ENCODE peak calls at places on chromosomes 7 and 10, in six cellular contexts. One of them, this sample, is unnamed.
A peak's percentile ranks its signal among the peaks of the same experiment; 100 is the strongest.

GRCh38 chr10:48494611-48495010 is 110.3 kb downstream of the ARHGAP22 start:
- DNase-seq in fibroblast of lung: no peak
- DNase-seq in hepatocyte: no peak
- DNase-seq in CD8-positive, alpha-beta T cell: no peak
- DNase-seq in neural progenitor cell: no peak
- DNase-seq in Peyer's patch: peak; percentile 6
- DNase-seq in this sample: no peak

GRCh38 chr7:130897515-130898419 is 163.8 kb upstream of the KLF14 start:
- DNase-seq in fibroblast of lung: no peak
- DNase-seq in hepatocyte: no peak
- DNase-seq in CD8-positive, alpha-beta T cell: no peak
- DNase-seq in neural progenitor cell: no peak
- DNase-seq in Peyer's patch: peak; percentile 57
- DNase-seq in this sample: no peak

GRCh38 chr7:133529861-133530260 is 277.0 kb downstream of the EXOC4 start:
- DNase-seq in fibroblast of lung: no peak
- DNase-seq in hepatocyte: no peak
- DNase-seq in CD8-positive, alpha-beta T cell: no peak
- DNase-seq in neural progenitor cell: no peak
- DNase-seq in Peyer's patch: no peak
- DNase-seq in this sample: no peak

GRCh38 chr10:787933-788651 is 98.6 kb upstream of the DIP2C start:
- DNase-seq in fibroblast of lung: peak; percentile 76
- DNase-seq in hepatocyte: no peak
- DNase-seq in CD8-positive, alpha-beta T cell: no peak
- DNase-seq in neural progenitor cell: no peak
- DNase-seq in Peyer's patch: no peak
- DNase-seq in this sample: no peak

GRCh38 chr10:71899665-71900412 is 48.8 kb upstream of the PSAP start:
- DNase-seq in fibroblast of lung: no peak
- DNase-seq in hepatocyte: no peak
- DNase-seq in CD8-positive, alpha-beta T cell: no peak
- DNase-seq in neural progenitor cell: no peak
- DNase-seq in Peyer's patch: no peak
- DNase-seq in this sample: no peak

GRCh38 chr7:69166979-69167516 is 431.2 kb upstream of the AUTS2 start:
- DNase-seq in fibroblast of lung: no peak
- DNase-seq in hepatocyte: no peak
- DNase-seq in CD8-positive, alpha-beta T cell: no peak
- DNase-seq in neural progenitor cell: no peak
- DNase-seq in Peyer's patch: no peak
- DNase-seq in this sample: no peak

GRCh38 chr7:125555921-125556320 is 626.3 kb upstream of the POT1 start:
- DNase-seq in fibroblast of lung: no peak
- DNase-seq in hepatocyte: no peak
- DNase-seq in CD8-positive, alpha-beta T cell: no peak
- DNase-seq in neural progenitor cell: peak; percentile 15
- DNase-seq in Peyer's patch: no peak
- DNase-seq in this sample: no peak

GRCh38 chr7:51187941-51188340 is 128.7 kb downstream of the COBL start:
- DNase-seq in fibroblast of lung: no peak
- DNase-seq in hepatocyte: peak; percentile 59
- DNase-seq in CD8-positive, alpha-beta T cell: no peak
- DNase-seq in neural progenitor cell: peak; percentile 89
- DNase-seq in Peyer's patch: no peak
- DNase-seq in this sample: no peak

GRCh38 chr7:137804819-137805218 is 42.0 kb downstream of the DGKI start:
- DNase-seq in fibroblast of lung: no peak
- DNase-seq in hepatocyte: no peak
- DNase-seq in CD8-positive, alpha-beta T cell: no peak
- DNase-seq in neural progenitor cell: no peak
- DNase-seq in Peyer's patch: no peak
- DNase-seq in this sample: no peak

GRCh38 chr10:78948616-78949015 is 120.2 kb upstream of the ZMIZ1 start:
- DNase-seq in fibroblast of lung: peak; percentile 56
- DNase-seq in hepatocyte: no peak
- DNase-seq in CD8-positive, alpha-beta T cell: no peak
- DNase-seq in neural progenitor cell: no peak
- DNase-seq in Peyer's patch: no peak
- DNase-seq in this sample: no peak

GRCh38 chr7:30285067-30285530 is 702 bp downstream of the ZNRF2 start:
- DNase-seq in fibroblast of lung: peak; percentile 24
- DNase-seq in hepatocyte: peak; percentile 76
- DNase-seq in CD8-positive, alpha-beta T cell: peak; percentile 37
- DNase-seq in neural progenitor cell: peak; percentile 81
- DNase-seq in Peyer's patch: no peak
- DNase-seq in this sample: no peak

GRCh38 chr10:22999942-23000341 is 72.1 kb downstream of the ARMC3 start:
- DNase-seq in fibroblast of lung: no peak
- DNase-seq in hepatocyte: no peak
- DNase-seq in CD8-positive, alpha-beta T cell: no peak
- DNase-seq in neural progenitor cell: peak; percentile 16
- DNase-seq in Peyer's patch: no peak
- DNase-seq in this sample: no peak

GRCh38 chr7:90869335-90869734 is 273.2 kb downstream of the CDK14 start:
- DNase-seq in fibroblast of lung: no peak
- DNase-seq in hepatocyte: no peak
- DNase-seq in CD8-positive, alpha-beta T cell: no peak
- DNase-seq in neural progenitor cell: no peak
- DNase-seq in Peyer's patch: no peak
- DNase-seq in this sample: no peak

GRCh38 chr10:86167101-86167761 is 199.4 kb downstream of the GRID1 start:
- DNase-seq in fibroblast of lung: no peak
- DNase-seq in hepatocyte: no peak
- DNase-seq in CD8-positive, alpha-beta T cell: no peak
- DNase-seq in neural progenitor cell: no peak
- DNase-seq in Peyer's patch: no peak
- DNase-seq in this sample: no peak

GRCh38 chr10:59222788-59223187 is 46.3 kb downstream of the PHYHIPL start:
- DNase-seq in fibroblast of lung: no peak
- DNase-seq in hepatocyte: peak; percentile 7
- DNase-seq in CD8-positive, alpha-beta T cell: no peak
- DNase-seq in neural progenitor cell: no peak
- DNase-seq in Peyer's patch: no peak
- DNase-seq in this sample: no peak

GRCh38 chr10:132623996-132624846 is 86.6 kb downstream of the INPP5A start:
- DNase-seq in fibroblast of lung: no peak
- DNase-seq in hepatocyte: no peak
- DNase-seq in CD8-positive, alpha-beta T cell: no peak
- DNase-seq in neural progenitor cell: no peak
- DNase-seq in Peyer's patch: no peak
- DNase-seq in this sample: no peak

GRCh38 chr7:12422449-12423320 is 19.0 kb upstream of the VWDE start:
- DNase-seq in fibroblast of lung: peak; percentile 49
- DNase-seq in hepatocyte: no peak
- DNase-seq in CD8-positive, alpha-beta T cell: no peak
- DNase-seq in neural progenitor cell: no peak
- DNase-seq in Peyer's patch: no peak
- DNase-seq in this sample: no peak

GRCh38 chr7:7761974-7762769 is 43.8 kb upstream of the RPA3 start:
- DNase-seq in fibroblast of lung: peak; percentile 59
- DNase-seq in hepatocyte: peak; percentile 49
- DNase-seq in CD8-positive, alpha-beta T cell: no peak
- DNase-seq in neural progenitor cell: no peak
- DNase-seq in Peyer's patch: no peak
- DNase-seq in this sample: no peak

GRCh38 chr10:110376021-110376773 is 71.5 kb upstream of the SMNDC1 start:
- DNase-seq in fibroblast of lung: no peak
- DNase-seq in hepatocyte: no peak
- DNase-seq in CD8-positive, alpha-beta T cell: no peak
- DNase-seq in neural progenitor cell: no peak
- DNase-seq in Peyer's patch: no peak
- DNase-seq in this sample: no peak

GRCh38 chr7:98826811-98827231 is 43.0 kb downstream of the TMEM130 start:
- DNase-seq in fibroblast of lung: peak; percentile 8
- DNase-seq in hepatocyte: no peak
- DNase-seq in CD8-positive, alpha-beta T cell: no peak
- DNase-seq in neural progenitor cell: no peak
- DNase-seq in Peyer's patch: no peak
- DNase-seq in this sample: peak; percentile 59

GRCh38 chr10:116848912-116849270 is 408 bp upstream of the ENO4 start:
- DNase-seq in fibroblast of lung: no peak
- DNase-seq in hepatocyte: no peak
- DNase-seq in CD8-positive, alpha-beta T cell: no peak
- DNase-seq in neural progenitor cell: no peak
- DNase-seq in Peyer's patch: no peak
- DNase-seq in this sample: no peak

GRCh38 chr7:93442478-93443224 is 131.9 kb downstream of the CALCR start:
- DNase-seq in fibroblast of lung: peak; percentile 17
- DNase-seq in hepatocyte: peak; percentile 55
- DNase-seq in CD8-positive, alpha-beta T cell: peak; percentile 16
- DNase-seq in neural progenitor cell: peak; percentile 61
- DNase-seq in Peyer's patch: no peak
- DNase-seq in this sample: no peak

GRCh38 chr10:80996615-80997193 is 459.0 kb downstream of the SH2D4B start:
- DNase-seq in fibroblast of lung: no peak
- DNase-seq in hepatocyte: no peak
- DNase-seq in CD8-positive, alpha-beta T cell: no peak
- DNase-seq in neural progenitor cell: no peak
- DNase-seq in Peyer's patch: no peak
- DNase-seq in this sample: no peak

GRCh38 chr7:122301858-122302745 is 2.4 kb downstream of the FEZF1 start:
- DNase-seq in fibroblast of lung: no peak
- DNase-seq in hepatocyte: peak; percentile 17
- DNase-seq in CD8-positive, alpha-beta T cell: no peak
- DNase-seq in neural progenitor cell: peak; percentile 68
- DNase-seq in Peyer's patch: no peak
- DNase-seq in this sample: no peak

GRCh38 chr10:109022417-109023049 is 900.8 kb downstream of the XPNPEP1 start:
- DNase-seq in fibroblast of lung: no peak
- DNase-seq in hepatocyte: no peak
- DNase-seq in CD8-positive, alpha-beta T cell: no peak
- DNase-seq in neural progenitor cell: no peak
- DNase-seq in Peyer's patch: no peak
- DNase-seq in this sample: no peak

GRCh38 chr7:132498319-132498718 is 78.0 kb downstream of the PLXNA4 start:
- DNase-seq in fibroblast of lung: no peak
- DNase-seq in hepatocyte: no peak
- DNase-seq in CD8-positive, alpha-beta T cell: no peak
- DNase-seq in neural progenitor cell: no peak
- DNase-seq in Peyer's patch: no peak
- DNase-seq in this sample: no peak

GRCh38 chr10:65314253-65314652 is 1611.6 kb upstream of the LRRTM3 start:
- DNase-seq in fibroblast of lung: no peak
- DNase-seq in hepatocyte: no peak
- DNase-seq in CD8-positive, alpha-beta T cell: no peak
- DNase-seq in neural progenitor cell: no peak
- DNase-seq in Peyer's patch: no peak
- DNase-seq in this sample: no peak

GRCh38 chr10:92419740-92420553 is 129.0 kb downstream of the MARCHF5 start:
- DNase-seq in fibroblast of lung: peak; percentile 62
- DNase-seq in hepatocyte: peak; percentile 42
- DNase-seq in CD8-positive, alpha-beta T cell: no peak
- DNase-seq in neural progenitor cell: peak; percentile 13
- DNase-seq in Peyer's patch: no peak
- DNase-seq in this sample: peak; percentile 14

GRCh38 chr7:2723138-2723850 is 35.3 kb downstream of the AMZ1 start:
- DNase-seq in fibroblast of lung: no peak
- DNase-seq in hepatocyte: no peak
- DNase-seq in CD8-positive, alpha-beta T cell: no peak
- DNase-seq in neural progenitor cell: no peak
- DNase-seq in Peyer's patch: no peak
- DNase-seq in this sample: no peak

GRCh38 chr7:102454423-102454822 is 10.2 kb downstream of the ALKBH4 start:
- DNase-seq in fibroblast of lung: no peak
- DNase-seq in hepatocyte: no peak
- DNase-seq in CD8-positive, alpha-beta T cell: no peak
- DNase-seq in neural progenitor cell: no peak
- DNase-seq in Peyer's patch: no peak
- DNase-seq in this sample: no peak

GRCh38 chr10:60182691-60183090 is 207.0 kb downstream of the ANK3 start:
- DNase-seq in fibroblast of lung: peak; percentile 70
- DNase-seq in hepatocyte: no peak
- DNase-seq in CD8-positive, alpha-beta T cell: no peak
- DNase-seq in neural progenitor cell: no peak
- DNase-seq in Peyer's patch: no peak
- DNase-seq in this sample: no peak

GRCh38 chr7:23001610-23002009 is 12.3 kb downstream of the HYCC1 start:
- DNase-seq in fibroblast of lung: no peak
- DNase-seq in hepatocyte: no peak
- DNase-seq in CD8-positive, alpha-beta T cell: no peak
- DNase-seq in neural progenitor cell: no peak
- DNase-seq in Peyer's patch: no peak
- DNase-seq in this sample: no peak
- H3K27ac ChIP-seq in fibroblast of lung: no peak overlapping the region
- H3K27ac ChIP-seq in hepatocyte: no peak overlapping the region
- H3K27ac ChIP-seq in CD8-positive, alpha-beta T cell: no peak overlapping the region
- H3K27ac ChIP-seq in neural progenitor cell: no peak overlapping the region
- H3K27ac ChIP-seq in Peyer's patch: no peak overlapping the region
- H3K27ac ChIP-seq in this sample: no peak overlapping the region

GRCh38 chr10:15346440-15347141 is 24.5 kb downstream of the FAM171A1 start:
- DNase-seq in fibroblast of lung: peak; percentile 34
- DNase-seq in hepatocyte: no peak
- DNase-seq in CD8-positive, alpha-beta T cell: no peak
- DNase-seq in neural progenitor cell: no peak
- DNase-seq in Peyer's patch: no peak
- DNase-seq in this sample: no peak
- H3K27ac ChIP-seq in fibroblast of lung: no peak overlapping the region
- H3K27ac ChIP-seq in hepatocyte: no peak overlapping the region
- H3K27ac ChIP-seq in CD8-positive, alpha-beta T cell: no peak overlapping the region
- H3K27ac ChIP-seq in neural progenitor cell: no peak overlapping the region
- H3K27ac ChIP-seq in Peyer's patch: no peak overlapping the region
- H3K27ac ChIP-seq in this sample: peak overlapping the region; percentile 82

DNA sequence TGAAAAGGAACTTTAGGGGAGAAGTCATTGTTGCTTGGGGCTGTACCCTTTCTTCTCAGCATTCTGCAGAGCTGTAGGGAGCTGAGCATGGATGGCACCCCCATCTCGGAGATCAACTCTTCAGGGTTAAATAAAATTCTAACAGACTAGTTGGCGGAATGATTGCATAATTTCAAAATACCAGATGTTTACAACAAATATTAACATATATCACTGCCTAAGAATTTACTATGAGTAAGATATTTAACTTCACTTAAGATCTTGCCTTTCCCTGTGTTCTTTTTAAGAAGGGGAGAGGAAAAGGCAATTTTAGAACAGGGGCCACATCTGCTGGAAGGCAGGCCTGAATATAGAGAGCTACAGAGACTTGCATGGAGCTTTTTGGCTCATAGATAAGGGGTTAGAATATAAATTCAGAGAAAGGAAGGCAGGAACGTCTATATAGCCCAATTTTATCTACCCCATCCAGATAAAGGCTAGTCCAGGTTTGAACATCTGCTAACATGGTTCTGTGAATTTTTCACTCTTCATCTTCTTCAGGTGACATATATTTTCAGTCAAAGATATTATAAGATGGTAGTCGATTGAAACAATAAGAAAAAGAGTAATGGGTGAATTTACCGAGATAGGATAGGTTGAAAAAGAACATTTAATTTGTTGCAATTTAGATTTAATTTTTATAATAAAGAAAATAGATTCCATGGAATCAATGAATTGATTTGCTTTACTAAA is at the start of gene OR2F1:
- DNase-seq in fibroblast of lung: no peak
- DNase-seq in hepatocyte: no peak
- DNase-seq in CD8-positive, alpha-beta T cell: no peak
- DNase-seq in neural progenitor cell: no peak
- DNase-seq in Peyer's patch: no peak
- DNase-seq in this sample: no peak
- H3K27ac ChIP-seq in fibroblast of lung: no peak within 1 kb of the TSS
- H3K27ac ChIP-seq in hepatocyte: no peak within 1 kb of the TSS
- H3K27ac ChIP-seq in CD8-positive, alpha-beta T cell: no peak within 1 kb of the TSS
- H3K27ac ChIP-seq in neural progenitor cell: no peak within 1 kb of the TSS
- H3K27ac ChIP-seq in Peyer's patch: no peak within 1 kb of the TSS
- H3K27ac ChIP-seq in this sample: no peak within 1 kb of the TSS

GRCh38 chr7:129780257-129781127 is 169.0 kb downstream of the NRF1 start:
- DNase-seq in fibroblast of lung: no peak
- DNase-seq in hepatocyte: peak; percentile 92
- DNase-seq in CD8-positive, alpha-beta T cell: peak; percentile 76
- DNase-seq in neural progenitor cell: peak; percentile 71
- DNase-seq in Peyer's patch: peak; percentile 39
- DNase-seq in this sample: no peak
- H3K27ac ChIP-seq in fibroblast of lung: no peak overlapping the region
- H3K27ac ChIP-seq in hepatocyte: peak overlapping the region; percentile 89
- H3K27ac ChIP-seq in CD8-positive, alpha-beta T cell: no peak overlapping the region
- H3K27ac ChIP-seq in neural progenitor cell: no peak overlapping the region
- H3K27ac ChIP-seq in Peyer's patch: no peak overlapping the region
- H3K27ac ChIP-seq in this sample: no peak overlapping the region

This sample was measured in substantia nigra.